ENCODE peak calls at places on chromosomes 3 and 15, in six cellular contexts. K is HCEC 1CT, P is OCI-LY7, B is nucleus accumbens, G is HFFc6, U is DMS 273 treated with DMSO at 0.1 percent for 48 hours. I is an unnamed sample.
A peak's percentile ranks its signal among the peaks of the same experiment; 100 is the strongest.

GRCh38 chr15:99384992-99385669 is 133.8 kb downstream of the LRRC28 start:
- DNase-seq in G (no peak), K (no peak), P (no peak), B (no peak), U (no peak), I (no peak)

GRCh38 chr3:43503067-43503728 is 118.6 kb downstream of the ANO10 start:
- DNase-seq in P (peak; percentile 32), U (no peak), G (peak; percentile 20), K (peak; percentile 60), B (no peak), I (peak; percentile 74)

GRCh38 chr3:40864915-40865314 is 334.4 kb upstream of the CTNNB1 start:
- DNase-seq in B (no peak), G (no peak), K (no peak), U (no peak), P (no peak), I (no peak)

GRCh38 chr3:111910806-111911205 is 51.7 kb downstream of the PHLDB2 start:
- DNase-seq in P (no peak), U (no peak), G (peak; percentile 51), K (peak; percentile 53), B (no peak), I (no peak)

GRCh38 chr3:129358177-129359101 is 70.0 kb downstream of the EFCAB12 start:
- DNase-seq in G (no peak), B (no peak), U (no peak), P (no peak), K (no peak), I (no peak)

GRCh38 chr3:88188436-88188835 is 38.7 kb downstream of the C3orf38 start:
- DNase-seq in P (no peak), K (peak; percentile 41), U (no peak), B (peak; percentile 35), G (no peak), I (no peak)

GRCh38 chr15:101310163-101310480 is 15.1 kb upstream of the SNRPA1 start:
- DNase-seq in B (no peak), K (no peak), P (no peak), G (no peak), U (no peak), I (no peak)

GRCh38 chr3:173584093-173584833 is 186.7 kb downstream of the NLGN1 start:
- DNase-seq in P (peak; percentile 6), B (no peak), K (peak; percentile 42), U (peak; percentile 18), G (peak; percentile 56), I (peak; percentile 79)

GRCh38 chr3:17420668-17421067 is 321.8 kb downstream of the TBC1D5 start:
- DNase-seq in G (no peak), P (no peak), U (no peak), K (peak; percentile 10), B (no peak), I (no peak)

GRCh38 chr3:28033059-28033784 is 208.2 kb upstream of the CMC1 start:
- DNase-seq in U (no peak), G (no peak), K (no peak), P (no peak), B (no peak), I (no peak)

GRCh38 chr3:99577160-99577559 is 61.2 kb upstream of the COL8A1 start:
- DNase-seq in P (no peak), U (no peak), G (no peak), K (peak; percentile 69), B (no peak), I (no peak)

GRCh38 chr3:184873136-184873535 is 61.2 kb downstream of the VPS8 start:
- DNase-seq in K (no peak), U (no peak), P (no peak), B (no peak), G (no peak), I (no peak)

GRCh38 chr3:153162513-153163348 is 705 bp downstream of the RAP2B start:
- DNase-seq in K (peak; percentile 52), B (no peak), P (peak; percentile 55), U (no peak), G (no peak), I (peak; percentile 25)

GRCh38 chr3:125440559-125440955 is 65.4 kb upstream of the ZNF148 start:
- DNase-seq in P (no peak), U (no peak), K (no peak), B (no peak), G (no peak), I (no peak)

GRCh38 chr3:161220850-161221753 is at the start of gene NMD3:
- DNase-seq in U (peak; percentile 93), P (peak; percentile 94), B (peak; percentile 82), G (peak; percentile 83), K (peak; percentile 92), I (peak; percentile 94)

GRCh38 chr3:28606283-28606682 is 257.7 kb upstream of the AZI2 start:
- DNase-seq in K (no peak), U (no peak), P (no peak), G (no peak), B (no peak), I (no peak)